ENCODE peak calls at places on chromosomes 4 and X, in nine cellular contexts. H, F, K, U, S, G, R, I and O are unnamed samples.

GRCh38 chr4:2733001-2733843 is 22.9 kb downstream of the TNIP2 start:
- DNase-seq in H (no peak), F (no peak), K (no peak), U (no peak), S (no peak), G (no peak), R (no peak), I (no peak), O (no peak)

GRCh38 chr4:151690164-151690856 is 70.5 kb downstream of the GATB start:
- DNase-seq in H (no peak), F (no peak), K (no peak), U (no peak), S (no peak), G (no peak), R (no peak), I (peak), O (peak)

GRCh38 chrX:150544222-150544787 is 24.1 kb upstream of the MTM1 start:
- DNase-seq in H (no peak), F (no peak), K (peak), U (no peak), S (no peak), G (no peak), R (no peak), I (no peak), O (no peak)

GRCh38 chrX:109327271-109327670 is 154.6 kb downstream of the GUCY2F start:
- DNase-seq in H (no peak), F (no peak), K (no peak), U (no peak), S (no peak), G (no peak), R (peak), I (no peak), O (no peak)

GRCh38 chr4:154977228-154977627 is 196.2 kb downstream of the RBM46 start:
- DNase-seq in H (no peak), F (no peak), K (no peak), U (no peak), S (no peak), G (no peak), R (no peak), I (no peak), O (no peak)

GRCh38 chr4:20603671-20604313 is 96.5 kb upstream of the PACRGL start:
- DNase-seq in H (no peak), F (no peak), K (no peak), U (no peak), S (no peak), G (no peak), R (peak), I (peak), O (no peak)

GRCh38 chr4:5366421-5366820 is 315.1 kb downstream of the STK32B start:
- DNase-seq in H (no peak), F (no peak), K (no peak), U (no peak), S (no peak), G (no peak), R (peak), I (peak), O (no peak)

GRCh38 chrX:79084923-79085322 is 59.6 kb upstream of the GPR174 start:
- DNase-seq in H (no peak), F (no peak), K (no peak), U (no peak), S (no peak), G (no peak), R (no peak), I (no peak), O (no peak)

GRCh38 chrX:132651411-132652086 is 162.7 kb upstream of the MBNL3 start:
- DNase-seq in H (no peak), F (no peak), K (peak), U (no peak), S (no peak), G (no peak), R (no peak), I (peak), O (no peak)

GRCh38 chr4:5199912-5200311 is 148.6 kb downstream of the STK32B start:
- DNase-seq in H (no peak), F (no peak), K (no peak), U (no peak), S (no peak), G (no peak), R (no peak), I (no peak), O (no peak)

GRCh38 chr4:156029691-156030090 is 76.0 kb upstream of the CTSO start:
- DNase-seq in H (no peak), F (no peak), K (no peak), U (no peak), S (no peak), G (no peak), R (no peak), I (no peak), O (no peak)

GRCh38 chrX:138481649-138482048 is 229.9 kb downstream of the FGF13 start:
- DNase-seq in H (no peak), F (no peak), K (no peak), U (no peak), S (no peak), G (no peak), R (no peak), I (no peak), O (no peak)

GRCh38 chrX:42704454-42704853 is 73.5 kb downstream of the PPP1R2C start:
- DNase-seq in H (no peak), F (no peak), K (no peak), U (no peak), S (no peak), G (no peak), R (no peak), I (no peak), O (no peak)

GRCh38 chr4:61500883-61501282 is 300.8 kb downstream of the ADGRL3 start:
- DNase-seq in H (no peak), F (no peak), K (no peak), U (no peak), S (no peak), G (no peak), R (no peak), I (peak), O (no peak)

GRCh38 chr4:6984611-6985115 is 58.5 kb upstream of the TADA2B start:
- DNase-seq in H (no peak), F (no peak), K (no peak), U (no peak), S (no peak), G (no peak), R (no peak), I (no peak), O (no peak)

GRCh38 chr4:142719854-142720541 is 126.1 kb downstream of the INPP4B start:
- DNase-seq in H (no peak), F (no peak), K (no peak), U (no peak), S (no peak), G (no peak), R (peak), I (peak), O (no peak)

GRCh38 chrX:93580634-93581033 is 92.7 kb downstream of the NAP1L3 start:
- DNase-seq in H (no peak), F (no peak), K (no peak), U (no peak), S (no peak), G (no peak), R (no peak), I (no peak), O (no peak)

GRCh38 chr4:144316869-144317268 is 176.4 kb upstream of the GYPA start:
- DNase-seq in H (no peak), F (no peak), K (no peak), U (no peak), S (no peak), G (no peak), R (no peak), I (no peak), O (no peak)

GRCh38 chr4:119189638-119190037 is 22.9 kb upstream of the USP53 start:
- DNase-seq in H (no peak), F (no peak), K (no peak), U (no peak), S (no peak), G (no peak), R (no peak), I (peak), O (no peak)

GRCh38 chr4:106851686-106852085 is 184.4 kb downstream of the DKK2 start:
- DNase-seq in H (no peak), F (no peak), K (no peak), U (no peak), S (no peak), G (no peak), R (no peak), I (peak), O (no peak)

GRCh38 chrX:130118941-130119640 is 8.8 kb upstream of the ELF4 start:
- DNase-seq in H (no peak), F (no peak), K (no peak), U (no peak), S (no peak), G (no peak), R (no peak), I (peak), O (no peak)

GRCh38 chrX:12570859-12571501 is 220.2 kb upstream of the PRPS2 start:
- DNase-seq in H (no peak), F (no peak), K (no peak), U (no peak), S (no peak), G (no peak), R (no peak), I (no peak), O (no peak)

GRCh38 chrX:115589419-115589818 is 28.4 kb downstream of the PLS3 start:
- DNase-seq in H (no peak), F (no peak), K (no peak), U (no peak), S (no peak), G (no peak), R (no peak), I (no peak), O (no peak)

GRCh38 chr4:59664771-59665170 is 1535.4 kb upstream of the ADGRL3 start:
- DNase-seq in H (no peak), F (no peak), K (no peak), U (no peak), S (no peak), G (no peak), R (no peak), I (no peak), O (no peak)

GRCh38 chrX:133937022-133937421 is 48.4 kb downstream of the GPC3 start:
- DNase-seq in H (no peak), F (no peak), K (no peak), U (no peak), S (no peak), G (no peak), R (no peak), I (no peak), O (no peak)